ENCODE peak calls at places on chromosomes 6 and 20, in nine cellular contexts. One of them, this sample, is unnamed. For H3K27me3, the result is how much of the 10 kb centered on the place peaks cover.

GRCh38 chr20:22411568-22412450 is 172.6 kb downstream of the FOXA2 start:
- DNase-seq in mesendoderm: peak
- DNase-seq in heart right ventricle: no peak
- DNase-seq in CD8-positive, alpha-beta T cell: no peak
- DNase-seq in neural progenitor cell: no peak
- DNase-seq in right cardiac atrium: peak
- DNase-seq in breast epithelium: no peak
- DNase-seq in thoracic aorta: no peak
- DNase-seq in psoas muscle: peak
- DNase-seq in this sample: no peak

GRCh38 chr20:62487564-62488086 is 11.8 kb upstream of the GATA5 start:
- DNase-seq in mesendoderm: no peak
- DNase-seq in heart right ventricle: peak
- DNase-seq in CD8-positive, alpha-beta T cell: no peak
- DNase-seq in neural progenitor cell: no peak
- DNase-seq in right cardiac atrium: no peak
- DNase-seq in breast epithelium: no peak
- DNase-seq in thoracic aorta: no peak
- DNase-seq in psoas muscle: no peak
- DNase-seq in this sample: peak

GRCh38 chr6:146850238-146850896 is 251.6 kb downstream of the ADGB start:
- DNase-seq in mesendoderm: peak
- DNase-seq in heart right ventricle: no peak
- DNase-seq in CD8-positive, alpha-beta T cell: no peak
- DNase-seq in neural progenitor cell: no peak
- DNase-seq in right cardiac atrium: no peak
- DNase-seq in breast epithelium: no peak
- DNase-seq in thoracic aorta: no peak
- DNase-seq in psoas muscle: no peak
- DNase-seq in this sample: no peak

GRCh38 chr20:51388227-51388626 is 154.3 kb downstream of the NFATC2 start:
- DNase-seq in mesendoderm: no peak
- DNase-seq in heart right ventricle: no peak
- DNase-seq in CD8-positive, alpha-beta T cell: no peak
- DNase-seq in neural progenitor cell: no peak
- DNase-seq in right cardiac atrium: no peak
- DNase-seq in breast epithelium: no peak
- DNase-seq in thoracic aorta: no peak
- DNase-seq in psoas muscle: no peak
- DNase-seq in this sample: no peak

GRCh38 chr6:19209202-19209601 is 628.0 kb upstream of the ID4 start:
- DNase-seq in mesendoderm: no peak
- DNase-seq in heart right ventricle: no peak
- DNase-seq in CD8-positive, alpha-beta T cell: no peak
- DNase-seq in neural progenitor cell: no peak
- DNase-seq in right cardiac atrium: no peak
- DNase-seq in breast epithelium: no peak
- DNase-seq in thoracic aorta: no peak
- DNase-seq in psoas muscle: no peak
- DNase-seq in this sample: no peak

GRCh38 chr6:144349690-144350132 is 64.6 kb downstream of the UTRN start:
- DNase-seq in mesendoderm: no peak
- DNase-seq in heart right ventricle: no peak
- DNase-seq in CD8-positive, alpha-beta T cell: no peak
- DNase-seq in neural progenitor cell: no peak
- DNase-seq in right cardiac atrium: no peak
- DNase-seq in breast epithelium: no peak
- DNase-seq in thoracic aorta: no peak
- DNase-seq in psoas muscle: no peak
- DNase-seq in this sample: peak

GRCh38 chr6:25963426-25964123 is 973 bp downstream of the TRIM38 start:
- DNase-seq in mesendoderm: peak
- DNase-seq in heart right ventricle: no peak
- DNase-seq in CD8-positive, alpha-beta T cell: no peak
- DNase-seq in neural progenitor cell: no peak
- DNase-seq in right cardiac atrium: no peak
- DNase-seq in breast epithelium: no peak
- DNase-seq in thoracic aorta: no peak
- DNase-seq in psoas muscle: no peak
- DNase-seq in this sample: peak

GRCh38 chr20:33964431-33964830 is 29.3 kb upstream of the RALY start:
- DNase-seq in mesendoderm: no peak
- DNase-seq in heart right ventricle: no peak
- DNase-seq in CD8-positive, alpha-beta T cell: no peak
- DNase-seq in neural progenitor cell: no peak
- DNase-seq in right cardiac atrium: no peak
- DNase-seq in breast epithelium: no peak
- DNase-seq in thoracic aorta: no peak
- DNase-seq in psoas muscle: no peak
- DNase-seq in this sample: no peak

GRCh38 chr6:1335367-1336037 is 23.6 kb downstream of the FOXQ1 start:
- DNase-seq in mesendoderm: peak
- DNase-seq in heart right ventricle: peak
- DNase-seq in CD8-positive, alpha-beta T cell: no peak
- DNase-seq in neural progenitor cell: no peak
- DNase-seq in right cardiac atrium: peak
- DNase-seq in breast epithelium: no peak
- DNase-seq in thoracic aorta: no peak
- DNase-seq in psoas muscle: peak
- DNase-seq in this sample: no peak

GRCh38 chr6:152634773-152635172 is 2.4 kb downstream of the SYNE1 start:
- DNase-seq in mesendoderm: no peak
- DNase-seq in heart right ventricle: no peak
- DNase-seq in CD8-positive, alpha-beta T cell: peak
- DNase-seq in neural progenitor cell: no peak
- DNase-seq in right cardiac atrium: peak
- DNase-seq in breast epithelium: no peak
- DNase-seq in thoracic aorta: no peak
- DNase-seq in psoas muscle: no peak
- DNase-seq in this sample: no peak

GRCh38 chr6:123898669-123899068 is 95.0 kb downstream of the NKAIN2 start:
- DNase-seq in mesendoderm: no peak
- DNase-seq in heart right ventricle: no peak
- DNase-seq in CD8-positive, alpha-beta T cell: no peak
- DNase-seq in neural progenitor cell: no peak
- DNase-seq in right cardiac atrium: no peak
- DNase-seq in breast epithelium: no peak
- DNase-seq in thoracic aorta: no peak
- DNase-seq in psoas muscle: no peak
- DNase-seq in this sample: no peak

GRCh38 chr20:32582659-32583580 is 2.2 kb downstream of the NOL4L start:
- DNase-seq in mesendoderm: peak
- DNase-seq in heart right ventricle: no peak
- DNase-seq in CD8-positive, alpha-beta T cell: no peak
- DNase-seq in neural progenitor cell: peak
- DNase-seq in right cardiac atrium: peak
- DNase-seq in breast epithelium: no peak
- DNase-seq in thoracic aorta: no peak
- DNase-seq in psoas muscle: no peak
- DNase-seq in this sample: peak

GRCh38 chr6:54173084-54173483 is 61.8 kb downstream of the MLIP start:
- DNase-seq in mesendoderm: no peak
- DNase-seq in heart right ventricle: no peak
- DNase-seq in CD8-positive, alpha-beta T cell: no peak
- DNase-seq in neural progenitor cell: no peak
- DNase-seq in right cardiac atrium: no peak
- DNase-seq in breast epithelium: no peak
- DNase-seq in thoracic aorta: no peak
- DNase-seq in psoas muscle: no peak
- DNase-seq in this sample: no peak

DNA sequence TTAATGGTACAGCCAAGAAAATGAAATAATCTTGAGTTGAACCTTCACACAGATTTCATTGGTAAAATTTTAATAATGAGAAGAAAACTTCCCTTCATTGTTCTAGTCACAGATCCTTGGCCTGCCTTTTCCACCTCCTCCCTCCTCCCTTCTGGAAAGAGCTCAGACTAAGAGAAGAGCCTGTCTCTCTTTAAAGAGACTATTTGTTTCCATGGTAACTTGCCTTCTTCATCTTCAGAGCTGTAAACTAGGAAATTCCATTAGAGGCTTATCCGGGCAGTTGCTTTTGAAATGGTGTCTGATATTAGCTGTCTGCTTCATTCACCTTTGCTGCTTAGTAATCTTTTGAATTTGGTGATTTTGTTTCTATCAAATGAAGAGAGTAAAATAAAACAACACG is 96.8 kb downstream of the MAP3K7 start:
- DNase-seq in mesendoderm: peak
- DNase-seq in heart right ventricle: no peak
- DNase-seq in CD8-positive, alpha-beta T cell: no peak
- DNase-seq in neural progenitor cell: peak
- DNase-seq in right cardiac atrium: no peak
- DNase-seq in breast epithelium: no peak
- DNase-seq in thoracic aorta: no peak
- DNase-seq in psoas muscle: no peak
- DNase-seq in this sample: peak
- H3K4me3 ChIP-seq in mesendoderm: no peak
- H3K4me3 ChIP-seq in heart right ventricle: no peak
- H3K4me3 ChIP-seq in CD8-positive, alpha-beta T cell: no peak
- H3K4me3 ChIP-seq in neural progenitor cell: no peak
- H3K4me3 ChIP-seq in right cardiac atrium: no peak
- H3K4me3 ChIP-seq in breast epithelium: no peak
- H3K4me3 ChIP-seq in thoracic aorta: no peak
- H3K4me3 ChIP-seq in psoas muscle: no peak
- H3K4me3 ChIP-seq in this sample: no peak

GRCh38 chr6:43243649-43244321 is 504 bp downstream of the TTBK1 start:
- DNase-seq in mesendoderm: no peak
- DNase-seq in heart right ventricle: no peak
- DNase-seq in CD8-positive, alpha-beta T cell: no peak
- DNase-seq in neural progenitor cell: no peak
- DNase-seq in right cardiac atrium: no peak
- DNase-seq in breast epithelium: no peak
- DNase-seq in thoracic aorta: no peak
- DNase-seq in psoas muscle: peak
- DNase-seq in this sample: peak
- H3K27me3 ChIP-seq in mesendoderm: under half
- H3K27me3 ChIP-seq in heart right ventricle: under half
- H3K27me3 ChIP-seq in CD8-positive, alpha-beta T cell: under half
- H3K27me3 ChIP-seq in neural progenitor cell: half or more
- H3K27me3 ChIP-seq in right cardiac atrium: under half
- H3K27me3 ChIP-seq in breast epithelium: under half
- H3K27me3 ChIP-seq in thoracic aorta: under half
- H3K27me3 ChIP-seq in psoas muscle: under half
- H3K27me3 ChIP-seq in this sample: half or more

GRCh38 chr20:63863021-63863797 is 1.9 kb upstream of the TPD52L2 start:
- DNase-seq in mesendoderm: no peak
- DNase-seq in heart right ventricle: no peak
- DNase-seq in CD8-positive, alpha-beta T cell: no peak
- DNase-seq in neural progenitor cell: no peak
- DNase-seq in right cardiac atrium: no peak
- DNase-seq in breast epithelium: no peak
- DNase-seq in thoracic aorta: no peak
- DNase-seq in psoas muscle: no peak
- DNase-seq in this sample: no peak

GRCh38 chr20:63864978-63865640 is at the start of gene TPD52L2:
- DNase-seq in mesendoderm: peak
- DNase-seq in heart right ventricle: peak
- DNase-seq in CD8-positive, alpha-beta T cell: peak
- DNase-seq in neural progenitor cell: peak
- DNase-seq in right cardiac atrium: peak
- DNase-seq in breast epithelium: peak
- DNase-seq in thoracic aorta: peak
- DNase-seq in psoas muscle: peak
- DNase-seq in this sample: peak

GRCh38 chr20:63864545-63864977 is 509 bp upstream of the TPD52L2 start:
- DNase-seq in mesendoderm: no peak
- DNase-seq in heart right ventricle: no peak
- DNase-seq in CD8-positive, alpha-beta T cell: no peak
- DNase-seq in neural progenitor cell: no peak
- DNase-seq in right cardiac atrium: no peak
- DNase-seq in breast epithelium: no peak
- DNase-seq in thoracic aorta: no peak
- DNase-seq in psoas muscle: no peak
- DNase-seq in this sample: no peak

GRCh38 chr20:63861981-63862901 is 943 bp downstream of the ABHD16B start:
- DNase-seq in mesendoderm: no peak
- DNase-seq in heart right ventricle: no peak
- DNase-seq in CD8-positive, alpha-beta T cell: no peak
- DNase-seq in neural progenitor cell: no peak
- DNase-seq in right cardiac atrium: no peak
- DNase-seq in breast epithelium: no peak
- DNase-seq in thoracic aorta: no peak
- DNase-seq in psoas muscle: no peak
- DNase-seq in this sample: no peak

DNA sequence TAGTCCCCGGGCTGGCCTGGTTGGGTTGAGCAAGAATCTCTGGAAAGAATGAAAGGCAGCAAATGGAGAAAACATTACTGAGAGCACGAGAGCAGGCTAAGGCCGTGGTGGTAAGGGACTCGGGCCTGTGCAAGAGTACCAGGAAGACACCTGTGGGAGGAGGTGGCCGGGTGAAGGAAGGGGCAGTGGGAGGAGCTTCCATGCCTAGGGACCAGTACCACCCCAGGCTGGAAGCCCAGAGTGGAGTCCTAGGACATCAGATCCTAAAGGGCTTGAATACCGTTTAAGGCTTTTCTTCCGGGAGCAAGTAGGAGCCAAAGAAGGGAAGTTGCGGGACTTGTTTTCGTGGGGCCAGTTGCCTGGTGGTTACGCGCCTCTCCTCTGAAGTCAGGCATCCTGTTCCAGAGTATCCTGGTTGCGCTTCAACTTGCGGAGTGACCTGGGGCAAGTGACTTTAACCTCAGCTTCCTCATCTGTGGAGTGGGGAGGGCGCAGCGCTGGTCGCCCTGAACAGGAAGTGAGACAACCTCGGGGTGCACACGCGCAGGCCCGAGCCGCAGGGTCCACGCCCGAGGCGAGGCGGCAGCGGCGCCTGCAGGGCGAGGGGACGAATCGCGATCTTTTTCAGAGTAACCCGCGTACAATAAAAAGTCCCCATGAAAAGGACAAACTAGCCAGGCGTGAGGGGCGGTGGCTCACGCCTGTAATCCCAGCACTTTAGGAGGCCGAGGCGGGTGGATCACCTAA is 1.1 kb upstream of the TPD52L2 start:
- DNase-seq in mesendoderm: peak
- DNase-seq in heart right ventricle: peak
- DNase-seq in CD8-positive, alpha-beta T cell: peak
- DNase-seq in neural progenitor cell: peak
- DNase-seq in right cardiac atrium: peak
- DNase-seq in breast epithelium: peak
- DNase-seq in thoracic aorta: peak
- DNase-seq in psoas muscle: peak
- DNase-seq in this sample: peak
- H3K4me3 ChIP-seq in mesendoderm: peak
- H3K4me3 ChIP-seq in heart right ventricle: peak
- H3K4me3 ChIP-seq in CD8-positive, alpha-beta T cell: peak
- H3K4me3 ChIP-seq in neural progenitor cell: peak
- H3K4me3 ChIP-seq in right cardiac atrium: peak
- H3K4me3 ChIP-seq in breast epithelium: peak
- H3K4me3 ChIP-seq in thoracic aorta: peak
- H3K4me3 ChIP-seq in psoas muscle: peak
- H3K4me3 ChIP-seq in this sample: peak

DNA sequence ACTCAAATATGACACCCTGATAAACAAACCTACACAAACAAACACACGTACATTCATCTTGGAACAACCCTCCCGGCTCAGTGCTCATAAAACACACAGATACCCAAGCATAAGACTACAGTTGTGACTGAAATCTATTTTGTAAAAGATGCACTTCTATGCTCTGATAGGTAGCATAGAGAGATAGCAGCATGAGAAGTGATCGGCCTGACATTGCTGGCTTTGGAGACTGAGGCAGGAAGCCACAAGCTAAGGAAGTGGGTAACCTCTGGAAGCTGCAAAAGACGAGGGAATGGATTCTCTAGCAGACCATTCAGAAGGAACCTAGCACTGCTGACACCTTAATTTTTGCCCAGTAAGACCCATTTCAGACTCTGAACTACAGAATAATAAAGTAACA is 1.6 kb upstream of the RNF39 start:
- DNase-seq in mesendoderm: no peak
- DNase-seq in heart right ventricle: no peak
- DNase-seq in CD8-positive, alpha-beta T cell: no peak
- DNase-seq in neural progenitor cell: no peak
- DNase-seq in right cardiac atrium: no peak
- DNase-seq in breast epithelium: no peak
- DNase-seq in thoracic aorta: no peak
- DNase-seq in psoas muscle: no peak
- DNase-seq in this sample: no peak
- H3K27me3 ChIP-seq in mesendoderm: under half
- H3K27me3 ChIP-seq in heart right ventricle: under half
- H3K27me3 ChIP-seq in CD8-positive, alpha-beta T cell: under half
- H3K27me3 ChIP-seq in neural progenitor cell: half or more
- H3K27me3 ChIP-seq in right cardiac atrium: under half
- H3K27me3 ChIP-seq in breast epithelium: under half
- H3K27me3 ChIP-seq in thoracic aorta: under half
- H3K27me3 ChIP-seq in psoas muscle: under half
- H3K27me3 ChIP-seq in this sample: half or more

This sample was measured in H7.